ENCODE peak calls at places on chromosome 19, in five cellular contexts. O is mammary epithelial cell, X is fibroblast of mammary gland, Y is HFF-Myc, N is fibroblast of the aortic adventitia. L is an unnamed sample.

GRCh38 chr19:38078302-38078930 is 145.6 kb downstream of the DPF1 start:
- DNase-seq in Y (no peak), N (no peak), X (no peak), O (no peak), L (no peak)

GRCh38 chr19:2970201-2970838 is 7.0 kb upstream of the TLE6 start:
- DNase-seq in X (no peak), Y (no peak), O (no peak), N (peak), L (no peak)

GRCh38 chr19:43699506-43700367 is 16.1 kb upstream of the IRGC start:
- DNase-seq in O (no peak), Y (peak), X (peak), N (peak), L (no peak)

GRCh38 chr19:46426506-46427162 is 2.1 kb downstream of the PNMA8C start:
- DNase-seq in O (no peak), Y (peak), N (peak), X (peak), L (peak)

GRCh38 chr19:12230751-12231733 is 63.6 kb downstream of the ZNF44 start:
- DNase-seq in N (no peak), Y (no peak), O (no peak), X (peak), L (no peak)

GRCh38 chr19:38183227-38183914 is 40.7 kb downstream of the DPF1 start:
- DNase-seq in N (peak), Y (no peak), X (peak), O (no peak), L (no peak)

GRCh38 chr19:1259873-1260748 is 9.0 kb upstream of the CIRBP start:
- DNase-seq in X (no peak), Y (no peak), N (no peak), O (no peak), L (no peak)

GRCh38 chr19:28351761-28352160 is 861.2 kb downstream of the UQCRFS1 start:
- DNase-seq in Y (no peak), N (peak), O (peak), X (peak), L (no peak)

GRCh38 chr19:5046339-5047039 is 77.6 kb downstream of the KDM4B start:
- DNase-seq in Y (no peak), O (peak), X (no peak), N (no peak), L (no peak)

GRCh38 chr19:52662631-52663030 is 24.5 kb upstream of the ZNF83 start:
- DNase-seq in N (no peak), O (peak), Y (no peak), X (no peak), L (no peak)

GRCh38 chr19:4742717-4743646 is 19.3 kb upstream of the DPP9 start:
- DNase-seq in X (no peak), N (no peak), Y (no peak), O (no peak), L (no peak)

DNA sequence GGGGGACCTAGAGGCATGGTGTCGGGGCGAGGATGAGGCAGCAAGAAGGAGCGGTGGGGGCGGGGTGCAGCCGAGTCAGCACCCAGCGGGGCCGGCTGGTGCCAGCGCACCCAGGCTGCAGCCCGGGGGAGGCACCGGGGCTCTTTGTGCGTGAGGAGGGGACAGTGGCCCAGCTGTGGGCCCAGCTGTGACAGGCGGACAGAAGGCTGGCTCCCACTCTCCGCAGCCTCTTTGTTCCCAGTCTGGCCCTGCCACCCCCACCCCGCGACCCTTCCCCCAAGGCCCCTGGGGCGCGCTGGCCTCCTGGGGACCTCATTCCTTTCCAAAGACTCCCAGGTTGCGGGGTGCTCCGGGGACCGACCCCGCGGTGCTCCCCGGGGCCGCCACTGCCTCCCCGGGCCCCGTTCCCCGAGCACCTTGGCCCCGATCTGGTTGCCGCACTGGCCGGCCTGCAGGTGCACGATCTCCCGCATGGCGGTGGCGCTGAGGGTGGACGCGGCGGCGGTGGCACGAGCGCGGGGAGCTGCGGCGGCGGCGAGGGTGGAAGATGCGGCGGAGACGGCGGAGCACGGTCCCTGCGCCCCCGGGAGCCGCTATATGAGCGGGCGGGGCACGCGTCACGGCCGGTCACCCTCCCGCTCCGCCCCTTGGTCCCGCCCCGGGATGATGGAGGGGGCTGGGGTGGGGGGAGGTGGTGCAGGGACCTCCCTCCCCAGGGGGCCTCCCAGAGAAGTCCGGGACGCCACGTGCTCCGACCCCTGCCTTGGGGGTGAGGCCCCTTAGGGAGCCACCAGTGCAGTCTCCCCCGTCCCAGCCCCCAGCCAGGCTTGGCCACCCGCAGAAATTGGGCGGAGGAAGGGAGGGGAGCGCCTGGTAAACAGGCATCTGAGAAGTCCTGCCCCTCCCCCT is at the start of gene TUBB4A:
- DNase-seq in X (no peak), Y (no peak), O (no peak), N (no peak), L (no peak)
- H3K4me3 ChIP-seq in X (no peak), Y (peak), O (no peak), N (no peak), L (peak)

GRCh38 chr19:50368649-50369570 is 3.5 kb upstream of the NAPSA start:
- DNase-seq in O (peak), X (peak), N (peak), Y (peak), L (peak)
- TF ChIP-seq CTCF in O (peak), X (peak), N (peak), Y (peak), L (peak)

GRCh38 chr19:35856001-35856400 is 710 bp upstream of the KIRREL2 start:
- DNase-seq in N (no peak), X (no peak), Y (no peak), O (no peak), L (no peak)
- H3K4me3 ChIP-seq in N (no peak), X (no peak), Y (no peak), O (no peak), L (no peak)

DNA sequence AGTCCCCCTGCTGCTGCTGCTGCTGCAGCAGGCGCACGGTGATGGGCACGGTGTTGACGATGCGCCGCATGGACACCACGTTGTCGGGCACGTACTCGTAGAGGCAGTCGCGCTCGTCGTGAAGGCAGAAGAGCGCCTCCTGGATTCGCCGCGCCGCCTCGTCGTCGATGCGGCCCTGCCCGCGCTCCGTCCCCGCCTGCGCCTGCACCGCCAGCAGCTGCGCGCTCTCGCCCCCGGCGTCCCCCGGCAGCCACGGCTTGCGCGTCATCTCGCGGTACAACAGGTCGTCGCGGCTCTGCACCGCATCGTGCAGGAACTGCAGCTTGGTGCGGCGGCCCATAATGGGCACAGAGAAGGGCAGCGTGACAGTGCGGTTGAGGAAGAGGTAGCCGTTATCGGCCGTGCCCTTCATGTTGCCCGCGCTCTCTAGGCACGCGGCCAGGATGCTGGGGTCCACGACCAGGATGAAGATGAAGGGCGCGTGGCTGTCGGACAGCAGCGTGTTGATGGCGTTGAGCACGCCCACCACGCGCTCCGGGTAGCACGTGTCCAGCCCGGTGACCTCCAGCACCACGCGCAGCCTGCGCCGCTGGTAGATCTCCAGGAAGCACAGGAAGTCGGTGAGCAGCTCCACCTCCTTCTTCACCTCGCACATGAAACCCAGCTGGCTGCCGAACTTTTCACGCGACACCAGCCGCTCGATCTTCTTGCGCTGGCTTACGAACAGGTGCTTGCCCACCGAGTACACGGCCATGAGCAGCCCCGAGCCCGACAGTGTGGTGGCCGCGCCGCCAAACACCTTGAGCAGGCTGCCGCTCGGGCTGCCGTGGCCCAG is 8.1 kb downstream of the NKPD1 start:
- DNase-seq in N (peak), Y (no peak), X (peak), O (no peak), L (no peak)
- TF ChIP-seq CTCF in N (no peak), Y (no peak), X (no peak), O (no peak), L (no peak)

GRCh38 chr19:29943615-29944014 is 1.6 kb downstream of the URI1 start:
- DNase-seq in N (peak), O (no peak), Y (no peak), X (peak), L (no peak)
- H3K4me3 ChIP-seq in N (peak), O (peak), Y (peak), X (peak), L (peak)

GRCh38 chr19:54029930-54030490 is 33.7 kb downstream of the VSTM1 start:
- DNase-seq in O (peak), Y (peak), N (peak), X (peak), L (peak)
- TF ChIP-seq CTCF in O (peak), Y (peak), N (peak), X (peak), L (peak)

DNA sequence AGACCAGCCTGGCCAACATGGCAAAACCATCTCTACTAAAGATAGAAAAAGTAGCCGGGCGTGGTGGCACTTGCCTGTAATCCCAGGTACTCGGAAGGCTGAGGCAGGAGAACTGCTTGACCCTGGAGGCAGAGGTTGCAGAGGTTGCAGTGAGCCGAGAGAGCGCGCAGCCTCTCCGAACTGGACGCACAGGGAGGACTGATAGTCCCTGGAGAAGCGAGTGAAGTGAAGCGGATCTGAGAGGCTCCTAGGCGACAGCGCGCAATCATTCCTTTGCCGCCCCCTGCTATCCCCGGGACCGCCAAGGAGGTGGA is 233 bp downstream of the ZNF561 start:
- DNase-seq in O (no peak), X (no peak), Y (no peak), N (no peak), L (no peak)
- H3K4me3 ChIP-seq in O (peak), X (peak), Y (peak), N (peak), L (peak)